ENCODE peak calls at places on chromosomes 7 and 10, in six cellular contexts. O, L, P, R, X and U are unnamed samples. For H3K9me3, the result is how much of the 10 kb centered on the place peaks cover.

GRCh38 chr10:102645388-102645740 is 1.1 kb downstream of the TRIM8 start:
- DNase-seq in L (peak), P (peak), R (peak), X (no peak), O (peak), U (peak)

GRCh38 chr7:50534690-50535290 is 30.4 kb downstream of the DDC start:
- DNase-seq in O (peak), R (peak), P (peak), L (no peak), X (peak), U (no peak)

GRCh38 chr10:32337343-32337742 is 9.6 kb downstream of the EPC1 start:
- DNase-seq in O (no peak), L (no peak), P (no peak), R (no peak), X (no peak), U (no peak)

GRCh38 chr7:2173184-2173827 is 59.4 kb downstream of the MAD1L1 start:
- DNase-seq in X (no peak), O (no peak), R (no peak), L (no peak), P (no peak), U (no peak)

GRCh38 chr7:50556247-50556976 is 8.8 kb downstream of the DDC start:
- DNase-seq in L (no peak), R (no peak), X (no peak), O (no peak), P (no peak), U (no peak)

GRCh38 chr7:27172823-27173411 is 1.2 kb downstream of the HOXA10 start:
- DNase-seq in X (no peak), R (no peak), O (no peak), L (peak), P (peak), U (no peak)

GRCh38 chr7:1210321-1210978 is 22.2 kb upstream of the UNCX start:
- DNase-seq in P (peak), R (no peak), X (no peak), L (no peak), O (no peak), U (no peak)

GRCh38 chr10:102714621-102715455 is at the start of gene SFXN2:
- DNase-seq in L (no peak), R (no peak), O (peak), X (no peak), P (no peak), U (peak)

GRCh38 chr7:151860771-151861170 is 16.1 kb downstream of the PRKAG2 start:
- DNase-seq in P (peak), X (no peak), O (no peak), L (no peak), R (no peak), U (no peak)

GRCh38 chr7:129439963-129440625 is 5.9 kb downstream of the STRIP2 start:
- DNase-seq in X (no peak), P (no peak), R (no peak), L (no peak), O (no peak), U (no peak)

GRCh38 chr10:2410049-2410448 is 657.3 kb upstream of the PFKP start:
- DNase-seq in R (no peak), P (peak), O (no peak), X (no peak), L (no peak), U (no peak)

GRCh38 chr7:94059747-94060146 is 55.6 kb upstream of the BET1 start:
- DNase-seq in O (no peak), L (no peak), X (no peak), R (no peak), P (no peak), U (no peak)

GRCh38 chr10:97796651-97797050 is 24.9 kb upstream of the SFRP5 start:
- DNase-seq in L (no peak), X (no peak), O (no peak), P (peak), R (no peak), U (no peak)

GRCh38 chr10:116878123-116878522 is 28.8 kb downstream of the ENO4 start:
- DNase-seq in R (no peak), O (no peak), X (no peak), L (no peak), P (no peak), U (no peak)

GRCh38 chr10:62765726-62766125 is 38.8 kb upstream of the ADO start:
- DNase-seq in L (no peak), R (no peak), P (no peak), O (no peak), X (no peak), U (no peak)

GRCh38 chr7:152674860-152675760 is 831 bp downstream of the XRCC2 start:
- DNase-seq in R (no peak), L (no peak), P (peak), O (no peak), X (peak), U (no peak)

GRCh38 chr10:13853854-13854253 is 267.1 kb downstream of the PRPF18 start:
- DNase-seq in P (peak), R (no peak), X (no peak), O (no peak), L (peak), U (no peak)

GRCh38 chr7:15341811-15342210 is 220.0 kb downstream of the AGMO start:
- DNase-seq in O (no peak), X (no peak), R (no peak), L (no peak), P (no peak), U (no peak)

GRCh38 chr7:15345216-15345615 is 216.6 kb downstream of the AGMO start:
- DNase-seq in L (no peak), R (no peak), X (no peak), P (no peak), O (no peak), U (no peak)
- TF ChIP-seq CTCF in L (no peak), R (no peak), X (no peak), P (no peak), O (no peak), U (no peak)

DNA sequence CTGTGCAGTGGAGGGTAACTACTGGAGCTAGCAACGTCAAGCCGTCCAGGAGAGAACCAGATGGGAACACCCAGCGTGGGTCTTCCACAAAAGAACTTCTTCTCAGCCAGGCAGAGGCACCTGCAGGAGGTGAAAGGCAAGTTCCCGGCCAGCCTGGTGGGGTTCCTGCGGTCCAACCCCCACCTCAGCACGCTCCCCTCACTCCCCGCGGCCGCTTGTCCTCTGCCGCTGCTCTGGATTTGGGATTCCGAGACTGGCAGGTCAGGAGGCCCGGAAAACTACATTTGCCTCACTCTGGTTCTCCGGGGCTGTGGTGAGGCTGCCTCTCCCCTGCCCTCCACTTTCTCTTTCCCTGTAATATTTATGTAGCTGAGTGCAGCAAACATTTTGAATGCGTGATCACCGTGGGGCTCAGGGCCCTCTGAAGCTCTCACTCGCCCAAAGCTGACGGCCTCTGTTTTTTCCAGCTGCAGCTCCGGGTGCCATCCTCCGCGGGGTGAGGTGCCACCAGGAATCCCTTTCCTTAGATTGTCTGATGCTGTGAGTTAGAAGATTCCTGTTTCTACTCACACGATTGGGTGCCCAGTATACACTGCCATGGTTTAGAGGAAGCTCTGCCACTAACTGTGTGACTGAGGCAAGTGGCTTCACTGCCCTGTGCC is 366.9 kb downstream of the DNAJB6 start:
- DNase-seq in X (no peak), P (peak), R (no peak), O (no peak), L (no peak), U (no peak)
- H3K9me3 ChIP-seq in X (half or more), P (under half), R (under half), O (under half), L (under half), U (under half)

DNA sequence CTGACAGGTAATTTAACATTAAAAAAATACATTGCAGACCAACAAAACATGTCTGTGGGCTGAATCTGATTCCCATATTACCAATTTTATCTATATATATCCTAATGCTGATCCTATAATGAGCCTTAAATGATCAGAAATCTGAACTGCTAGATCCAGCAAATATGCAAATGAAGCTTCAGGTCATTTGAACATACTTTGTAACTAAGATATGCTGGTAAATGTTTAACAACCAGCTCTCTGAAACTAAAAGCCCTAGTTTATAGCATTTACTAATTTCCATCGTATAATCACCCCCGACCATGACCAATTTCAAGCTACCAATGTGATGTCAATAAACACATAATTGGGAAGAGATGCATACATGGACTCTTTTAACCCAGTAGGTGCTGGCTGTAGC is 42.1 kb downstream of the PANK1 start:
- DNase-seq in P (no peak), L (no peak), O (no peak), X (no peak), R (no peak), U (no peak)
- H3K27ac ChIP-seq in P (no peak), L (no peak), O (no peak), X (no peak), R (no peak), U (no peak)

DNA sequence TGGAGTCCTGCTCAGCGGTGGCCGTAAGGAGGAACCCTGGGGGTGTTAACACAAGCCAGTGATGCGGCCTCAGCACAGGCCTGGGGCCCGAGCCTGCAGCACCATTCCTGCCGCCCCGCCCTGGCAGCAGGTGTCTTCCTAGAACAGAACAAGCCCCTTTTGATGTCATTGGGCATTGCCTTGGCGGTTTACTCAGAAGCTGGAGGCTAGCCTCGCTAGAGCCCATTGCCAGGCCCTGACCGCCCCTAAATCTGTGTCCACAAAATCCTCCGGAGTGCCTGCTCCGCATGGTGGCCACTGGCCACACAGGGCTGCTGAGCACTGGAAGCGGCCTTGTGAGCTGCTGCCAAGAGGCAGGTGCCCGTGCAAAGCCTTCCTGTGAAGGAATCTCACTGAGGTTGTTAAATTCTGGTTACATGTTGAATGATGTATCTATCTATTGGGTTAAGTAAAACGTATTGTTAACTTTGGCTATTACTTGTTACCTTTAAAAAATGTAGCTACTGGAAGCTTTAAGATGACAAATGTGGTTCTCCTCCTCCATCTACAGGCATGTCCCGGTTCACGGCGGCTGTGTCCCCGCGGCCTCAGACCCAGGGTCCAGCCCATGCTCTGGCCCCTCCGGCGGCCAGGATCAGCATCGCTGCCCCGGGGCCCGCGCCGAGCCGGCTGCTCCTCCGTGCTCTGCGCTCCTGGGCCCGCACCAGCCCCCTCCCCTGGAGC is 1.2 kb upstream of the INPP5A start:
- DNase-seq in L (no peak), O (no peak), R (peak), X (no peak), P (peak), U (no peak)
- TF ChIP-seq CTCF in L (no peak), O (no peak), R (no peak), X (peak), P (no peak), U (no peak)

GRCh38 chr10:52486840-52487611 is 172.9 kb downstream of the DKK1 start:
- DNase-seq in L (no peak), R (no peak), P (peak), O (no peak), X (peak), U (no peak)

GRCh38 chr10:52488606-52489485 is 174.8 kb downstream of the DKK1 start:
- DNase-seq in X (no peak), L (peak), O (no peak), P (no peak), R (no peak), U (no peak)

GRCh38 chr10:52485486-52485885 is 171.4 kb downstream of the DKK1 start:
- DNase-seq in P (no peak), O (no peak), L (no peak), R (no peak), X (no peak), U (no peak)

GRCh38 chr10:52491246-52492000 is 177.3 kb downstream of the DKK1 start:
- DNase-seq in O (no peak), R (no peak), X (no peak), P (no peak), L (no peak), U (no peak)
- H3K9me3 ChIP-seq in O (under half), R (under half), X (under half), P (under half), L (under half), U (under half)

GRCh38 chr7:91772100-91772794 is 108.3 kb downstream of the MTERF1 start:
- DNase-seq in R (no peak), O (no peak), P (peak), L (no peak), X (no peak), U (no peak)
- H3K27ac ChIP-seq in R (no peak), O (no peak), P (peak), L (no peak), X (no peak), U (no peak)